ENCODE peak calls at places on chromosomes 3 and 15, in five cellular contexts. B is GM10248; A is kidney tubule cell; V is stimulated activated CD4-positive, alpha-beta T cell treated with anti-CD3 and anti-CD28 coated beads, Interleukin-1b, Interleukin-23, amount 100 ng/mL, for 4 hours; R is H1. U is an unnamed sample.

GRCh38 chr15:82963356-82964341 is 11.1 kb upstream of the HOMER2 start:
- DNase-seq in B (no peak), A (no peak), V (no peak), R (no peak), U (no peak)

GRCh38 chr3:33063651-33064051 is 33.3 kb downstream of the GLB1 start:
- DNase-seq in B (peak), A (no peak), V (peak), R (no peak), U (peak)

GRCh38 chr3:112056451-112056929 is 22.0 kb downstream of the TMPRSS7 start:
- DNase-seq in B (no peak), A (peak), V (no peak), R (no peak), U (no peak)

GRCh38 chr3:123447749-123448502 is 964 bp downstream of the ADCY5 start:
- DNase-seq in B (peak), A (peak), V (peak), R (no peak), U (no peak)

GRCh38 chr15:57054351-57054750 is 135.9 kb downstream of the TCF12 start:
- DNase-seq in B (no peak), A (no peak), V (no peak), R (no peak), U (no peak)

GRCh38 chr3:72092778-72093177 is 307.8 kb upstream of the PROK2 start:
- DNase-seq in B (no peak), A (no peak), V (no peak), R (no peak), U (no peak)

GRCh38 chr15:67175643-67176071 is 78.8 kb downstream of the AAGAB start:
- DNase-seq in B (peak), A (no peak), V (no peak), R (no peak), U (peak)

GRCh38 chr3:44584646-44585501 is at the start of gene ZNF660:
- DNase-seq in B (peak), A (peak), V (no peak), R (peak), U (no peak)

GRCh38 chr3:36434682-36435426 is 54.5 kb downstream of the STAC start:
- DNase-seq in B (no peak), A (peak), V (no peak), R (no peak), U (no peak)